ENCODE peak calls at places on chromosomes 16 and 17, in ten cellular contexts. S, C, I, F, V, G, R, K, M and J are unnamed samples.

GRCh38 chr17:61454932-61455753 is 2.9 kb downstream of the TBX4 start:
- DNase-seq in C (no peak), I (no peak), S (no peak), G (no peak), F (no peak), R (no peak), M (peak), K (no peak), V (no peak), J (no peak)

GRCh38 chr17:34671191-34671590 is 91.8 kb downstream of the TMEM132E start:
- DNase-seq in K (no peak), M (no peak), I (no peak), R (no peak), V (no peak), S (no peak), F (no peak), G (no peak), C (no peak), J (no peak)

GRCh38 chr17:6556121-6557039 is at the start of gene PITPNM3:
- DNase-seq in S (peak), R (no peak), G (peak), I (no peak), V (no peak), F (peak), C (no peak), M (peak), K (no peak), J (no peak)

GRCh38 chr17:9206989-9207317 is 185.6 kb downstream of the NTN1 start:
- DNase-seq in C (no peak), G (peak), M (peak), V (no peak), F (peak), S (no peak), R (no peak), I (no peak), K (no peak), J (no peak)

GRCh38 chr16:46746821-46747776 is 1.0 kb downstream of the MYLK3 start:
- DNase-seq in G (peak), V (no peak), I (no peak), R (no peak), S (no peak), K (peak), F (no peak), C (no peak), M (no peak), J (no peak)

GRCh38 chr16:67951485-67951884 is 7.6 kb upstream of the LCAT start:
- DNase-seq in G (peak), K (peak), S (no peak), F (no peak), R (no peak), V (no peak), I (no peak), C (no peak), M (no peak), J (no peak)

GRCh38 chr16:70523621-70524405 is at the start of gene SF3B3:
- DNase-seq in I (no peak), G (peak), M (no peak), F (peak), K (peak), V (peak), C (no peak), R (peak), S (peak), J (no peak)

GRCh38 chr16:69187387-69187890 is 475 bp downstream of the SNTB2 start:
- DNase-seq in I (no peak), V (no peak), M (peak), G (peak), K (peak), R (peak), S (peak), C (no peak), F (peak), J (no peak)

GRCh38 chr16:28261916-28262315 is 30.4 kb upstream of the SBK1 start:
- DNase-seq in I (no peak), C (no peak), F (peak), G (no peak), K (no peak), R (no peak), S (no peak), V (no peak), M (no peak), J (no peak)

GRCh38 chr17:2796164-2797140 is at the start of gene RAP1GAP2:
- DNase-seq in R (peak), G (peak), K (no peak), S (no peak), F (peak), V (no peak), M (no peak), I (no peak), C (no peak), J (no peak)

GRCh38 chr17:80868022-80868609 is 123.5 kb upstream of the CHMP6 start:
- DNase-seq in V (no peak), C (no peak), I (no peak), M (no peak), G (peak), S (no peak), R (no peak), F (no peak), K (peak), J (no peak)

GRCh38 chr17:17467720-17468119 is 9.1 kb upstream of the MED9 start:
- DNase-seq in V (no peak), F (peak), I (no peak), M (peak), K (no peak), G (no peak), S (no peak), C (no peak), R (no peak), J (no peak)

GRCh38 chr17:37373530-37374159 is 2.1 kb upstream of the C17orf78 start:
- DNase-seq in R (peak), C (peak), I (peak), V (peak), F (peak), G (no peak), K (peak), S (peak), M (peak), J (peak)

GRCh38 chr17:77208217-77208808 is 67.5 kb downstream of the SEC14L1 start:
- DNase-seq in F (no peak), G (no peak), V (peak), R (no peak), S (peak), K (no peak), M (peak), I (peak), C (no peak), J (peak)

GRCh38 chr16:11160676-11161115 is 95.3 kb downstream of the SOCS1 start:
- DNase-seq in S (no peak), I (no peak), M (no peak), G (no peak), R (no peak), C (no peak), V (no peak), F (no peak), K (no peak), J (no peak)

GRCh38 chr16:31876955-31877828 is 3.6 kb downstream of the ZNF267 start:
- DNase-seq in C (no peak), K (no peak), I (peak), M (peak), F (no peak), G (no peak), R (no peak), S (no peak), V (peak), J (peak)

GRCh38 chr16:48542966-48543365 is 67.0 kb downstream of the N4BP1 start:
- DNase-seq in G (no peak), I (no peak), F (no peak), K (no peak), M (no peak), S (no peak), V (no peak), R (no peak), C (no peak), J (no peak)

GRCh38 chr16:48539485-48540221 is 70.3 kb downstream of the N4BP1 start:
- DNase-seq in K (no peak), F (no peak), G (no peak), V (no peak), R (no peak), C (no peak), I (no peak), M (no peak), S (no peak), J (no peak)

GRCh38 chr16:48540222-48540900 is 69.6 kb downstream of the N4BP1 start:
- DNase-seq in C (no peak), S (no peak), K (no peak), I (no peak), G (no peak), V (no peak), M (no peak), R (no peak), F (no peak), J (no peak)

GRCh38 chr16:48541108-48541786 is 68.7 kb downstream of the N4BP1 start:
- DNase-seq in V (no peak), F (no peak), C (no peak), S (no peak), R (no peak), G (no peak), K (no peak), M (no peak), I (no peak), J (no peak)

DNA sequence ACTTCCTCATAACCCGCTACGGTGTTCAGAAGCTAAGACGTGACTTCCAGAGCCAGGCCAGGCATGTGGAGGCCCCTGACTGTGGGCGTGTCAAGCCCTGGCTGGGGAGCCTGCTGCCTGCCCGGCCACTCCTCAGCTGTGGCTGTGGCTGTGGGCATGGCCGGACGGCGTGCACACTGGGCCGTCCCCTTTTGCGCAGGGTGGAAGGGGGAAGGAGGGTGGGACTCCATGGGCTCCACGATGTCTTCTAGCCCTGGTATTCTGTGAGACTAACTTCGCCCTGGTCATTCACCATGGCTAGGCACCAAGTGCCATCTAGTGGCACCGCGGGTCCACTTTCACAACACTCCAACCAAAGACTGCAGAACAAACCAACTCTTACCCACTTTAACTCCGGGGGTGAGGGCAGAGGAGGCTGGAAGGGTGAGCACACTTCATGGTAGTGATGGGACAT is 67.9 kb downstream of the N4BP1 start:
- DNase-seq in G (peak), K (peak), F (peak), V (peak), S (no peak), R (no peak), C (no peak), M (peak), I (no peak), J (no peak)
- H3K4me3 ChIP-seq in G (no peak), K (no peak), F (no peak), V (no peak), S (no peak), R (no peak), C (no peak), M (no peak), I (no peak), J (no peak)

GRCh38 chr17:29283496-29283895 is 10.5 kb downstream of the NUFIP2 start:
- DNase-seq in C (no peak), M (peak), S (no peak), F (no peak), G (no peak), I (no peak), V (no peak), K (no peak), R (no peak), J (no peak)
- TF ChIP-seq CTCF in C (no peak), M (no peak), S (no peak), F (no peak), G (no peak), I (peak), V (peak), K (no peak), R (no peak), J (no peak)

DNA sequence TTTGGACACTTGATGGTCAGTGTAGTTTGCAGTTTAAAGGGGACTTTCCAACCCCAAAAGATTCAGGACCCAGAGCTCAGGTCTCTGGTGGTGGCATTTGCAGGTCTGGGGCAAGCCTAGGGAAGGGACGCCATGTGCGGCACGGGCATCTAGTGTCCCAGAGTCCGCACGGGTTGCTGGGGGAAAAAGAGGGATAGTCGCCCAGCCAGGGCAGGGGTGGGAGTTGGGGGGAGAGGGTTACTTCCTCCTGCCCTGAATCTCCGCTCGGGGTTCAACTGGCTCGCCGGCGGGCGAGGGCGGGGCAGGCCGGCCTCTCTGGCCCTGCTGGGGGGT is 239 bp upstream of the CA7 start:
- DNase-seq in F (no peak), R (no peak), I (no peak), M (no peak), G (no peak), C (no peak), S (no peak), V (no peak), K (no peak), J (no peak)
- H3K4me3 ChIP-seq in F (peak), R (no peak), I (peak), M (no peak), G (no peak), C (peak), S (no peak), V (no peak), K (no peak), J (no peak)

DNA sequence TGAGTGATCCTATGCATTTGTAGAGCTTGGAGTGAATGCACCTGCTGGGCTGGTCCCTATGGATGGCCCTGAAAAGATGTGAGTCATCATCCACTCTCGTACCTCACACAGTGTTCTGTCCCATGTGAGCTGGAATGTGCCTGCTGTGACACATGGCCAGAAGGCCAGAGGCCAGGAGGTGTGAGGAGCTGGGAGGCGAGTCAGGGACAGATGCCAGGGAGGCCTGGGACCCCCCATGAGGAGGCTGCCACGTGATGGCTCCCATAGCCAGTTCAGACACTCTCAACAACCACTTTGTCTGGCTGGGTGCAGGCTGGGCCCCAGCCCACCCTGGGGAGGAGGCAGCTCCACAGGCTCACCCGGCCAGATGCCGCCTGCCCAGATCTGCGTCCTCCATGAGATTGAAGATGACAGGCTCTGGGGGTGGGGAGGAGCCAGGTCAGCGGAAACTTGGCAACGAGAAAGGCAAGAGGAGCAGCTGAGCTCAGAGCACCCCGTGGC is 168.8 kb downstream of the C16orf78 start:
- DNase-seq in R (no peak), C (no peak), G (peak), F (no peak), V (peak), M (no peak), K (peak), I (no peak), S (no peak), J (no peak)
- TF ChIP-seq CTCF in R (no peak), C (no peak), G (no peak), F (no peak), V (no peak), M (no peak), K (no peak), I (no peak), S (no peak), J (no peak)

GRCh38 chr16:49280861-49281331 is 742 bp downstream of the CBLN1 start:
- DNase-seq in R (no peak), K (no peak), C (no peak), G (no peak), M (no peak), I (no peak), S (no peak), V (no peak), F (no peak), J (no peak)

GRCh38 chr16:49281481-49281842 is at the start of gene CBLN1:
- DNase-seq in I (no peak), F (no peak), R (no peak), K (no peak), C (no peak), M (no peak), S (no peak), G (no peak), V (no peak), J (no peak)

GRCh38 chr16:49283376-49284049 is 1.9 kb upstream of the CBLN1 start:
- DNase-seq in V (no peak), S (no peak), K (no peak), F (no peak), I (no peak), C (no peak), R (no peak), M (no peak), G (no peak), J (no peak)

GRCh38 chr16:49281843-49282642 is 405 bp upstream of the CBLN1 start:
- DNase-seq in C (no peak), G (peak), S (peak), R (no peak), K (peak), I (no peak), M (peak), F (peak), V (peak), J (no peak)

DNA sequence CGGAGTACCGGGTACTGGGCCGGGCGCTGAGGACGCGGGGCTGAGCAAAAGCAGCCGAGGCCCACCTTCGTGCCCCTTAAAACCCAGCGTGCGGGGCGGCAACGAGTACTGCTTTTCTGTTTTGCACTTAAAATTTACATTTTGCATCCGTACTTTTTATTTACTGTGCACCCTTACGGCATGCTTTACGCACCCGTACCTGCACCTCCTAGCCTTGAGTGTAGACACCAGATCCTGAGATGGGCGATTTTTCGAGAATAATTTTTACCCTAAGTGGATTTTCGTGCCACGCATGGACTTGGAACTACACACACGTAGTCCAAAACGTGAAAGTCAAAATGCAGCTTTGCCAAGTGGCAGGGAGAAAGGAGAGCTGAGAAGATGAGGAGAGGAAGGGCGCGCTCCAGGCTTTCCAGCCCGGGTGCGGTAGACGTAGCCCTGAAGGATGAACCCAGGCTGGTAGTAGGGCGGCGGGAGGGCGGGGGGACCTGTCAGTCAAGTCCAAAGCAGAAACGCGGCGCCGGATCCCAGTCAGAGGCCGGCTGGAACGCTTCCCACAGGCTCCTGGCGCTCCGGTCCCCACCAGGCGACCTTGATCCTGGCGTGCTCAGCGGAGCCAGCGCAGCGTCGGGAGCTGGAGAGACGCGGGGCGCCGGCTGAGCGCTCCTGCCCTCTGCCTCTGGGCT is 1.2 kb upstream of the CBLN1 start:
- DNase-seq in K (peak), F (peak), M (no peak), I (no peak), V (no peak), G (no peak), S (no peak), C (no peak), R (no peak), J (no peak)
- H3K4me3 ChIP-seq in K (peak), F (peak), M (no peak), I (no peak), V (no peak), G (no peak), S (peak), C (peak), R (no peak), J (no peak)